ENCODE peak calls at places on chromosomes 7 and 10, in six cellular contexts. B, G, R, M, V and K are unnamed samples.
A peak's percentile ranks its signal among the peaks of the same experiment; 100 is the strongest.

GRCh38 chr10:118568327-118568848 is 27.1 kb downstream of the PRLHR start:
- DNase-seq in G (peak; percentile 76), B (peak; percentile 73), V (peak; percentile 10), M (peak; percentile 59), R (peak; percentile 34), K (no peak)

GRCh38 chr7:5218564-5219360 is 28.7 kb downstream of the WIPI2 start:
- DNase-seq in R (no peak), M (no peak), G (no peak), V (no peak), B (no peak), K (no peak)

GRCh38 chr7:30330134-30331111 is 46.0 kb downstream of the ZNRF2 start:
- DNase-seq in G (no peak), M (no peak), B (no peak), V (no peak), R (no peak), K (no peak)

GRCh38 chr10:28130267-28130666 is 131.4 kb upstream of the ODAD2 start:
- DNase-seq in R (no peak), B (no peak), M (no peak), G (no peak), V (peak; percentile 24), K (no peak)

GRCh38 chr10:58239561-58240169 is 28.0 kb downstream of the IPMK start:
- DNase-seq in G (no peak), M (no peak), R (no peak), B (no peak), V (no peak), K (no peak)

GRCh38 chr7:101564778-101565211 is 64.3 kb downstream of the MYL10 start:
- DNase-seq in R (no peak), B (peak; percentile 43), M (peak; percentile 15), V (no peak), G (peak; percentile 80), K (no peak)

GRCh38 chr10:98310721-98311120 is 42.7 kb upstream of the LOXL4 start:
- DNase-seq in R (no peak), G (no peak), V (no peak), B (no peak), M (no peak), K (no peak)

GRCh38 chr10:118874171-118874570 is 119.4 kb upstream of the CACUL1 start:
- DNase-seq in R (no peak), V (no peak), M (no peak), G (no peak), B (no peak), K (no peak)

GRCh38 chr7:9600974-9601373 is 1167.6 kb downstream of the NXPH1 start:
- DNase-seq in G (peak; percentile 48), V (no peak), B (peak; percentile 57), R (no peak), M (no peak), K (peak; percentile 38)

GRCh38 chr7:114460021-114460420 is 45.4 kb downstream of the FOXP2 start:
- DNase-seq in M (no peak), R (no peak), B (no peak), G (no peak), V (no peak), K (no peak)

GRCh38 chr7:112938895-112939588 is 147.6 kb downstream of the GPR85 start:
- DNase-seq in B (peak; percentile 81), R (peak; percentile 43), G (peak; percentile 86), V (no peak), M (peak; percentile 5), K (peak; percentile 57)

GRCh38 chr7:155918720-155919399 is 106.6 kb upstream of the SHH start:
- DNase-seq in G (no peak), V (peak; percentile 85), R (no peak), B (no peak), M (peak; percentile 66), K (no peak)

GRCh38 chr7:139825666-139826290 is 3.3 kb upstream of the TBXAS1 start:
- DNase-seq in G (no peak), R (no peak), M (no peak), B (no peak), V (peak; percentile 7), K (no peak)

GRCh38 chr7:106957766-106958165 is 86.7 kb upstream of the PRKAR2B start:
- DNase-seq in B (no peak), G (no peak), V (no peak), M (no peak), R (no peak), K (no peak)

GRCh38 chr10:116629340-116629739 is 8.6 kb downstream of the PNLIPRP2 start:
- DNase-seq in M (no peak), V (no peak), G (peak; percentile 30), B (no peak), R (no peak), K (no peak)

GRCh38 chr7:157248659-157249058 is 88.1 kb upstream of the DNAJB6 start:
- DNase-seq in M (no peak), R (no peak), G (no peak), B (no peak), V (no peak), K (no peak)

GRCh38 chr7:157255201-157255606 is 81.6 kb upstream of the DNAJB6 start:
- DNase-seq in B (no peak), R (no peak), M (no peak), G (no peak), V (no peak), K (no peak)

GRCh38 chr7:157253850-157254249 is 83.0 kb upstream of the DNAJB6 start:
- DNase-seq in G (no peak), V (no peak), M (no peak), B (no peak), R (no peak), K (no peak)

GRCh38 chr7:157250605-157251228 is 86.1 kb upstream of the DNAJB6 start:
- DNase-seq in G (peak; percentile 72), R (peak; percentile 24), V (no peak), B (peak; percentile 73), M (peak; percentile 61), K (peak; percentile 63)
- TF ChIP-seq CTCF in G (peak; percentile 87), R (peak; percentile 81), V (peak; percentile 80), B (peak; percentile 80), M (peak; percentile 74), K (peak; percentile 87)

GRCh38 chr10:35600193-35600592 is 4.9 kb upstream of the GJD4 start:
- DNase-seq in M (peak; percentile 5), R (no peak), V (no peak), G (no peak), B (no peak), K (no peak)

GRCh38 chr10:35594115-35594849 is 10.9 kb upstream of the GJD4 start:
- DNase-seq in M (no peak), V (no peak), B (no peak), G (no peak), R (no peak), K (no peak)

GRCh38 chr10:35595106-35595505 is 10.0 kb upstream of the GJD4 start:
- DNase-seq in B (no peak), M (no peak), R (no peak), G (no peak), V (no peak), K (no peak)

GRCh38 chr10:35592421-35592820 is 12.7 kb upstream of the GJD4 start:
- DNase-seq in B (no peak), V (no peak), G (no peak), M (no peak), R (no peak), K (no peak)

DNA sequence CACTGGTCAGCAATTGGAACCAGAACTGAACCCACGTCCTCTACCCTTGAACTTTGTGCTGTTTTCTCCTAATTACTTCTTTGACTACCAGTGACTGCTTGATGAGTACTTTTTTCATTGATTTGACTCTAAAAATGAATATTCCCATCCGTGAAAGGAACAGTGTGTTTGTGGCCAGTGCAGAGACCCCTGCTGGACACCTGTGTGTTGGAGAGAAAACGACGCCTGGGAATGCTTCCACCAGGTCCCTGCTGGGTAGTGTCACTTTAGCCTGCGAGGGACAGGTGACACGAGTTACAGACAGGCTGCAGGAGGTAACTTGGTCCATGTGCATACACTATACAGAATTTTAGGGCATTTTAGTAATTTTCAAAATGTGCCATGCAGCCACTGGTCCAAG is 6.8 kb upstream of the GJD4 start:
- DNase-seq in G (no peak), R (no peak), V (no peak), M (peak; percentile 13), B (peak; percentile 30), K (no peak)
- TF ChIP-seq CTCF in G (peak; percentile 54), R (peak; percentile 51), V (peak; percentile 52), M (peak; percentile 62), B (peak; percentile 55), K (peak; percentile 28)

GRCh38 chr10:37534166-37534565 is 323.2 kb downstream of the ZNF248 start:
- DNase-seq in G (no peak), V (no peak), M (no peak), B (no peak), R (no peak), K (no peak)
- TF ChIP-seq CTCF in G (no peak), V (no peak), M (no peak), B (no peak), R (no peak), K (no peak)

GRCh38 chr10:15896654-15897053 is 36.3 kb upstream of the MINDY3 start:
- DNase-seq in G (no peak), M (no peak), R (no peak), B (no peak), V (no peak), K (no peak)

GRCh38 chr10:15897282-15897681 is 37.0 kb upstream of the MINDY3 start:
- DNase-seq in R (no peak), B (no peak), V (no peak), M (no peak), G (no peak), K (no peak)

GRCh38 chr10:15901889-15902288 is 41.6 kb upstream of the MINDY3 start:
- DNase-seq in G (peak; percentile 33), M (no peak), B (no peak), R (no peak), V (no peak), K (no peak)

GRCh38 chr10:15898046-15898445 is 37.7 kb upstream of the MINDY3 start:
- DNase-seq in B (no peak), R (no peak), M (no peak), V (no peak), G (no peak), K (no peak)
- TF ChIP-seq CTCF in B (peak; percentile 42), R (peak; percentile 44), M (no peak), V (peak; percentile 33), G (peak; percentile 39), K (peak; percentile 69)